ENCODE peak calls at places on chromosomes 5 and 9, in seven cellular contexts. G is transverse colon, M is upper lobe of left lung, O is ovary, L is stomach, P is A549, V is tibial nerve. Y is an unnamed sample.
A peak's percentile ranks its signal among the peaks of the same experiment; 100 is the strongest.

GRCh38 chr5:6568909-6569308 is 63.9 kb downstream of the NSUN2 start:
- DNase-seq in V (no peak), P (no peak), M (no peak), O (no peak), L (no peak), G (no peak), Y (no peak)

GRCh38 chr5:132294728-132295504 is 722 bp downstream of the SLC22A4 start:
- DNase-seq in O (peak; percentile 71), P (peak; percentile 79), M (peak; percentile 90), L (peak; percentile 55), G (peak; percentile 80), V (no peak), Y (peak; percentile 82)

GRCh38 chr9:133249337-133249736 is 25.7 kb downstream of the ABO start:
- DNase-seq in M (no peak), O (no peak), P (no peak), V (no peak), G (no peak), L (no peak), Y (no peak)

GRCh38 chr5:75472973-75473372 is 38.5 kb downstream of the CERT1 start:
- DNase-seq in M (no peak), O (no peak), P (no peak), G (no peak), V (no peak), L (no peak), Y (no peak)

GRCh38 chr5:91367374-91367773 is 15.7 kb downstream of the ARRDC3 start:
- DNase-seq in G (no peak), L (no peak), P (no peak), V (no peak), O (no peak), M (no peak), Y (no peak)

GRCh38 chr5:20347334-20347733 is 359.3 kb upstream of the CDH18 start:
- DNase-seq in P (no peak), O (no peak), M (no peak), L (no peak), V (no peak), G (no peak), Y (no peak)

GRCh38 chr9:114047717-114048116 is 30.4 kb downstream of the AMBP start:
- DNase-seq in O (no peak), V (no peak), P (peak; percentile 13), L (peak; percentile 40), G (no peak), M (peak; percentile 33), Y (peak; percentile 19)

GRCh38 chr5:136814621-136815378 is 449.5 kb upstream of the TRPC7 start:
- DNase-seq in L (no peak), O (no peak), V (no peak), M (no peak), P (no peak), G (no peak), Y (no peak)

GRCh38 chr5:11222169-11222568 is 461.1 kb upstream of the DAP start:
- DNase-seq in M (no peak), V (no peak), L (no peak), G (no peak), P (no peak), O (no peak), Y (no peak)

GRCh38 chr5:53422539-53422938 is 57.9 kb upstream of the FST start:
- DNase-seq in V (no peak), M (no peak), P (no peak), L (no peak), O (no peak), G (no peak), Y (no peak)

GRCh38 chr9:106958955-106959657 is 96.1 kb downstream of the ZNF462 start:
- DNase-seq in V (no peak), L (no peak), M (no peak), G (no peak), O (no peak), P (no peak), Y (no peak)

GRCh38 chr5:172699999-172700685 is 59.1 kb downstream of the NEURL1B start:
- DNase-seq in G (no peak), M (peak; percentile 73), P (no peak), V (no peak), L (no peak), O (peak; percentile 72), Y (peak; percentile 64)

DNA sequence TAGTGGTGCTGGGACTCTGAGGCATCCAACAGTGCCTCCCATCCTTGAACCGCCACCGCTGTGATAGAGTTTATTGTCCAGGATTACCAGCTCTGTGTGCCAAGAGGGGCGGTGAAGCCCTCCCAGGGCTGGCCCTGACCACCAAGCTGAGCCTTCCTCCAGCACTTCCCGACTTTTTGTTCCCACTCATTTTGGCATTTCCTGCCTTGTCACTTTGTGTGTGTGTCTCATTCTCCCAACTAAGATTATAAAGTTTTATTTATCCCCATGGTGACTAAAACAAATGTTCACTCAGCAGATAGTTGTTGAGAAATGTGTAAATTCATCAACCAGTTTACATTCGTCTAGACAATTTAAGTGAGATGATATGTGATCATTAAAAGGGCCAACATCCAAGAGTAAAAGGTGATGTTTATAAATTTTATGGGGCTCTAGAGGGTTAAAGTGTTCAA is 2.5 kb downstream of the F2R start:
- DNase-seq in G (no peak), V (no peak), P (no peak), M (no peak), O (no peak), L (no peak), Y (no peak)
- H3K4me3 ChIP-seq in G (no peak overlapping the region), V (no peak overlapping the region), P (no peak overlapping the region), M (peak overlapping the region; percentile 87), O (no peak overlapping the region), L (no peak overlapping the region), Y (no peak overlapping the region)

GRCh38 chr5:89263846-89264245 is 380.9 kb upstream of the MEF2C start:
- DNase-seq in G (no peak), O (no peak), L (no peak), P (no peak), M (no peak), V (no peak), Y (no peak)
- TF ChIP-seq EP300 in G (no peak), O (no peak), L (no peak), P (no peak), M (no peak), V (no peak), Y (no peak)

GRCh38 chr9:136421791-136422190 is 11.3 kb downstream of the PMPCA start:
- DNase-seq in O (no peak), G (no peak), V (no peak), L (no peak), P (no peak), M (no peak), Y (no peak)
- TF ChIP-seq POLR2A in O (no peak), G (no peak), V (no peak), L (no peak), P (no peak), M (no peak), Y (no peak)

DNA sequence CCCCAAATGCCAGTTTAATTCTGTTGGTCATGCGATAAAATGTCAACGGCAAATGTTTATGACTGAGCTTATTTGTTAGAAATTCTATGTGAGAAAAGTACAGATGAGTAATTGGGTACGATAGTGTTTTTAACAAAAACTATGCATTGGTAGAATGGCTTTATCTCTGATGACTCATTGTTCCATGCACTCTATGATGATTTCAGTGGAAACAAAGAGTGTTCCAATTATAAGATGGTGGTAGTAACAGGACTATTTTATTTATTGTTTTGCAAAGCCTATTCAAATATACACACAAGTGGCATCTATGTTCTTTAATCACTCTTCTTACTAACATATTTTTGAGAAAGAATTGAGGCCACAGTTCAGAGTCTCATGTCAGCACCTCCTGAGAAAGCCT is 353.7 kb upstream of the IRX2 start:
- DNase-seq in L (no peak), V (no peak), M (no peak), O (no peak), G (no peak), P (no peak), Y (no peak)
- H3K4me3 ChIP-seq in L (no peak overlapping the region), V (no peak overlapping the region), M (no peak overlapping the region), O (no peak overlapping the region), G (no peak overlapping the region), P (no peak overlapping the region), Y (no peak overlapping the region)

Y was measured in sigmoid colon.